ENCODE peak calls at places on chromosomes 16 and 17, in ten cellular contexts. J is cardiac fibroblast, N is A549, P is neural progenitor cell, D is endothelial cell of umbilical vein, L is HL-60, Q is GM13977, H is H9, R is AG09319, W is neural crest cell. C is an unnamed sample.

GRCh38 chr17:19386276-19386863 is 620 bp downstream of the MFAP4 start:
- DNase-seq in Q (no peak), J (peak), H (no peak), L (peak), P (peak), W (no peak), N (peak), D (no peak), R (peak), C (peak)

GRCh38 chr16:79134300-79134699 is 466.2 kb downstream of the MAF start:
- DNase-seq in Q (no peak), R (no peak), P (no peak), N (no peak), L (no peak), W (no peak), J (no peak), H (no peak), D (no peak), C (no peak)

GRCh38 chr17:42072323-42073187 is 22.2 kb upstream of the C17orf113 start:
- DNase-seq in R (no peak), W (peak), J (no peak), P (peak), L (no peak), D (no peak), Q (no peak), N (peak), H (no peak), C (no peak)

GRCh38 chr17:39014044-39014794 is 47.0 kb upstream of the FBXO47 start:
- DNase-seq in N (no peak), H (no peak), P (no peak), W (no peak), R (no peak), L (no peak), Q (no peak), D (peak), J (peak), C (no peak)

GRCh38 chr17:43217614-43218087 is 6.0 kb downstream of the TMEM106A start:
- DNase-seq in H (no peak), W (no peak), D (no peak), N (no peak), Q (no peak), R (no peak), P (no peak), J (no peak), L (no peak), C (no peak)

GRCh38 chr16:30745082-30745481 is 3.1 kb upstream of the PHKG2 start:
- DNase-seq in D (no peak), W (no peak), P (no peak), J (no peak), Q (no peak), H (no peak), R (no peak), L (no peak), N (no peak), C (no peak)

GRCh38 chr17:600576-601301 is 113.9 kb downstream of the VPS53 start:
- DNase-seq in W (no peak), D (peak), Q (no peak), N (no peak), R (no peak), J (peak), L (no peak), H (no peak), P (no peak), C (no peak)

GRCh38 chr16:11303405-11304138 is 22.4 kb upstream of the PRM1 start:
- DNase-seq in R (no peak), P (no peak), L (no peak), H (no peak), D (peak), N (no peak), Q (no peak), W (no peak), J (no peak), C (no peak)

GRCh38 chr16:354286-354881 is 1.9 kb upstream of the AXIN1 start:
- DNase-seq in R (no peak), D (no peak), W (no peak), H (no peak), P (no peak), J (no peak), L (no peak), N (no peak), Q (no peak), C (no peak)

GRCh38 chr17:75124041-75124818 is 7.3 kb downstream of the NT5C start:
- DNase-seq in J (peak), L (peak), H (no peak), D (peak), R (no peak), Q (no peak), N (peak), W (no peak), P (no peak), C (peak)

GRCh38 chr17:51165680-51166197 is 472 bp upstream of the NME2 start:
- DNase-seq in R (no peak), H (peak), D (no peak), J (no peak), L (no peak), Q (no peak), P (peak), N (peak), W (no peak), C (no peak)

GRCh38 chr16:29649560-29650494 is 13.2 kb upstream of the SPN start:
- DNase-seq in N (no peak), Q (no peak), P (no peak), D (no peak), W (no peak), R (no peak), J (no peak), L (peak), H (no peak), C (no peak)

GRCh38 chr16:68094614-68094934 is 9.4 kb downstream of the NFATC3 start:
- DNase-seq in N (no peak), H (no peak), J (no peak), L (no peak), P (no peak), R (no peak), D (no peak), W (no peak), Q (no peak), C (no peak)

GRCh38 chr17:55420776-55421178 is 858 bp downstream of the MMD start:
- DNase-seq in D (no peak), P (peak), J (peak), R (no peak), L (peak), W (peak), N (peak), Q (peak), H (no peak), C (peak)
- TF ChIP-seq CTCF in D (no peak), P (no peak), J (no peak), R (no peak), L (no peak), W (no peak), N (no peak), Q (no peak), H (no peak), C (no peak)

DNA sequence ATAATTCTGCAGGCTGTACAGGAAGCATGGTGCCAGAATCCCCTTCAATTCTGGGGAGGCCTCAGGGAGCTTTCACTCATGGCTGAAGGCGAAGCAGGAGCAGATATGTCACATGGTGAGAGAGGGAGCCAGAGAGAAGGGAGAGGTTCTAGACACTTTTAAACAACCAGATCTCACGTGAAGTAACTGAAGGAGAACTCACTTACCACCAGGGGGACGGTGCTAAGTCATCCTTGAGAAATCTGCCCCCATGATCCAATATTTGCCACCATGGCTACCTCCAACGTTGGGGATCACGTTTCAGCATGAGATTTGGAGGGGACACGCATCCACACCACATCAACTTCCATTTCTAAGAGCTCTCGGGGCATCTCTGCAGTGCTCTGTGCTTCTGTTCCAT is 37.4 kb upstream of the GNA13 start:
- DNase-seq in J (no peak), H (no peak), R (no peak), P (no peak), N (no peak), D (no peak), W (no peak), L (no peak), Q (no peak), C (no peak)
- TF ChIP-seq CTCF in J (no peak), H (peak), R (no peak), P (no peak), N (no peak), D (no peak), W (peak), L (no peak), Q (no peak), C (no peak)

GRCh38 chr17:33647976-33648375 is 354.9 kb upstream of the ASIC2 start:
- DNase-seq in Q (peak), N (peak), R (no peak), P (peak), H (peak), J (no peak), L (no peak), D (no peak), W (peak), C (no peak)

GRCh38 chr17:33657181-33657580 is 364.1 kb upstream of the ASIC2 start:
- DNase-seq in H (no peak), Q (no peak), W (peak), J (no peak), L (no peak), R (no peak), D (no peak), P (peak), N (no peak), C (no peak)

GRCh38 chr17:33653389-33653788 is 360.3 kb upstream of the ASIC2 start:
- DNase-seq in P (peak), J (no peak), D (peak), N (no peak), L (no peak), H (no peak), R (no peak), W (no peak), Q (no peak), C (no peak)

GRCh38 chr17:33651631-33652030 is 358.5 kb upstream of the ASIC2 start:
- DNase-seq in W (no peak), D (no peak), H (peak), R (no peak), Q (no peak), L (no peak), P (no peak), N (peak), J (no peak), C (no peak)
- TF ChIP-seq CTCF in W (peak), D (no peak), H (peak), R (no peak), Q (no peak), L (no peak), P (peak), N (peak), J (no peak), C (no peak)

DNA sequence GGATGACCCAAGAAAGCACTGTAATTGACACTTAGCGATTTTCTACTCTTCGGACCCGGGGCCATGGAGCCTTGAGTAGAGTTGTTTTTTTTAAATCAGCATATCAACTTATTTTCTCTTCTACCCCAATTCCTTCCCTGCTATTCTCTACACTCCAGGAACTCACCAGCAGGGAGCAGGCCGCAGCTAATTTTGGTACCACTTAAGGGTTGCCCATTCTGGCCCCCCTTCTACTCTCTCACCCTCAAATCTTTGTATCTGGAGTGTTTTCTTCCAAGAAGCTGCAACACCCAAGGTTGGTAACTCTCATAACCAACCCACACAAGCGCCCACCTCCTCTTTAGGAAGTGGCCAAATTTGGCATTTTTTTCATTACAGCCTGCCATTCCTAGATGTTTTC is 5.5 kb upstream of the ERAL1 start:
- DNase-seq in R (no peak), H (no peak), L (peak), D (peak), J (peak), P (no peak), N (no peak), W (no peak), Q (no peak), C (no peak)
- TF ChIP-seq CTCF in R (no peak), H (no peak), L (no peak), D (no peak), J (no peak), P (no peak), N (no peak), W (no peak), Q (peak), C (no peak)

GRCh38 chr17:78040561-78041400 is 82.3 kb downstream of the TNRC6C start:
- DNase-seq in N (peak), P (no peak), J (peak), D (peak), L (no peak), R (no peak), Q (peak), H (peak), W (no peak), C (peak)
- TF ChIP-seq CTCF in N (no peak), P (no peak), J (peak), D (no peak), L (no peak), R (peak), Q (no peak), H (no peak), W (no peak), C (no peak)

GRCh38 chr17:79974786-79975497 is 60.7 kb downstream of the TBC1D16 start:
- DNase-seq in N (no peak), P (peak), L (peak), D (no peak), R (no peak), W (no peak), Q (no peak), J (no peak), H (peak), C (no peak)
- TF ChIP-seq CTCF in N (peak), P (peak), L (peak), D (no peak), R (peak), W (peak), Q (peak), J (no peak), H (peak), C (peak)

GRCh38 chr17:77916771-77917481 is 41.6 kb upstream of the TNRC6C start:
- DNase-seq in R (no peak), H (no peak), D (no peak), P (peak), Q (no peak), J (no peak), W (no peak), N (no peak), L (peak), C (no peak)

GRCh38 chr17:77919276-77919675 is 39.2 kb upstream of the TNRC6C start:
- DNase-seq in W (no peak), H (no peak), Q (no peak), L (no peak), D (no peak), P (peak), N (no peak), R (no peak), J (no peak), C (no peak)

GRCh38 chr17:77916284-77916683 is 42.2 kb upstream of the TNRC6C start:
- DNase-seq in R (no peak), Q (no peak), W (no peak), L (no peak), N (no peak), J (no peak), D (no peak), P (peak), H (no peak), C (no peak)

GRCh38 chr17:77915594-77916021 is 42.9 kb upstream of the TNRC6C start:
- DNase-seq in W (no peak), P (peak), H (no peak), N (no peak), R (no peak), J (no peak), L (no peak), Q (no peak), D (no peak), C (no peak)

DNA sequence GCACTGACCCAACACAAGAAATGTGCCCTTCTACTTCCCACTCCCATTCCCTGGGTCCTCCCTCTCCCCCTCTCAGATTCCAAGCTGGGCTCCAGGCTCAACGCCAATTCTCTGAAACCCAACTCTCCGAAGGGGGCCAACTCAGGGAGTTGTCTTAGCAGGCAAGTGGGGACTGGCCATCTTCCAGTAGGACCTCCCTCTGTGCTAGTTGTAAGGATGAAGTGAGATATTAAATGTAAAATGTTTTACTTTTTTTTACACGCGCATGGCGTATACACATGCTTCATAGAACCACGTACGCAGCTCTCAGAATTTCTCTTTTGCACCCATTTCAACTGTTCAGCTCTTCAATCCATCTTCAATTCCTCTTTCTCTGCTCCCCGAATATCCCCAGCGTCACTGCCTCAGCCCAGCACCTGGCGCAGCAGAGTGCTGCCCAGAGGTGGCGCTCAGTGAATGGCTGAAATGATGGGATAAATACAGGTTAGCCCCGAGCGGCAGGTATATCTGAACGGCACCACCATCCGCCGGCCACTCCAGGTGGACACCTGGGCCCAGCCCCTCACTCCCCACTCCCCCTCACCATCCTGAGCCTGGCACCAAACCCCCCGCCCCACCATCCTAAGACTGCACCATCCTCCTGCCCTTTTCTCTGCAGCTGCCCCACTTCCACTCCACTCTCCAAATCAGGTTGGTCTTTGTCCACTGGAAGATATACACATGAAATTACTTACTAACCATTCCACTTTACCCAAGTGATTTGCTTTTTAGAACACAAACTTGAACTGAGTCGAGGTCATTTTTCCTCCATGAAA is 43.9 kb upstream of the TNRC6C start:
- DNase-seq in N (peak), R (no peak), W (no peak), H (peak), J (peak), L (no peak), P (peak), Q (no peak), D (no peak), C (no peak)
- TF ChIP-seq CTCF in N (peak), R (no peak), W (no peak), H (peak), J (no peak), L (no peak), P (peak), Q (no peak), D (no peak), C (peak)

C was measured in left ventricle myocardium inferior.